ENCODE peak calls at places on chromosomes 1 and 21, in six cellular contexts. H, X, Y, P, G and F are unnamed samples.

GRCh38 chr21:40732243-40732642 is 114.7 kb downstream of the DSCAM start:
- DNase-seq in H (no peak), X (no peak), Y (peak; percentile 3), P (peak; percentile 65), G (no peak), F (no peak)

GRCh38 chr1:39852876-39853275 is 30.4 kb downstream of the TRIT1 start:
- DNase-seq in H (no peak), X (no peak), Y (no peak), P (no peak), G (no peak), F (peak; percentile 89)

GRCh38 chr1:46413596-46413985 is 19.5 kb downstream of the FAAH start:
- DNase-seq in H (no peak), X (peak; percentile 10), Y (no peak), P (no peak), G (peak; percentile 56), F (no peak)

GRCh38 chr1:226557424-226557823 is 8.9 kb downstream of the STUM start:
- DNase-seq in H (no peak), X (no peak), Y (no peak), P (no peak), G (no peak), F (no peak)

GRCh38 chr1:40855513-40855912 is 6.7 kb downstream of the CITED4 start:
- DNase-seq in H (no peak), X (no peak), Y (no peak), P (no peak), G (peak; percentile 31), F (no peak)

GRCh38 chr1:163535807-163536206 is 214.1 kb downstream of the NUF2 start:
- DNase-seq in H (no peak), X (peak; percentile 69), Y (no peak), P (peak; percentile 80), G (no peak), F (no peak)

GRCh38 chr1:177569476-177569875 is 398.7 kb downstream of the BRINP2 start:
- DNase-seq in H (no peak), X (peak; percentile 46), Y (no peak), P (peak; percentile 5), G (no peak), F (no peak)

GRCh38 chr1:31792541-31792940 is 23.3 kb downstream of the SPOCD1 start:
- DNase-seq in H (no peak), X (no peak), Y (no peak), P (no peak), G (no peak), F (no peak)

GRCh38 chr21:22352088-22352487 is 1353.9 kb downstream of the NCAM2 start:
- DNase-seq in H (no peak), X (no peak), Y (no peak), P (no peak), G (no peak), F (no peak)

GRCh38 chr1:19477284-19478240 is 7.8 kb downstream of the CAPZB start:
- DNase-seq in H (no peak), X (no peak), Y (no peak), P (no peak), G (peak; percentile 92), F (no peak)

GRCh38 chr1:18978706-18979105 is 22.2 kb upstream of the IFFO2 start:
- DNase-seq in H (no peak), X (no peak), Y (no peak), P (no peak), G (no peak), F (no peak)

GRCh38 chr1:51170342-51170741 is 65.7 kb upstream of the RNF11 start:
- DNase-seq in H (no peak), X (peak; percentile 92), Y (peak; percentile 70), P (peak; percentile 41), G (no peak), F (peak; percentile 74)

GRCh38 chr1:41848216-41848952 is 70.3 kb downstream of the HIVEP3 start:
- DNase-seq in H (no peak), X (no peak), Y (no peak), P (no peak), G (no peak), F (no peak)

GRCh38 chr1:224058303-224058702 is 55.6 kb upstream of the FBXO28 start:
- DNase-seq in H (no peak), X (peak; percentile 80), Y (no peak), P (no peak), G (no peak), F (no peak)

GRCh38 chr21:32946654-32947053 is 79.1 kb upstream of the OLIG2 start:
- DNase-seq in H (no peak), X (no peak), Y (no peak), P (no peak), G (no peak), F (no peak)

GRCh38 chr1:23370744-23371710 is 1.4 kb upstream of the ZNF436 start:
- DNase-seq in H (peak; percentile 66), X (peak; percentile 34), Y (no peak), P (peak; percentile 19), G (no peak), F (peak; percentile 41)

GRCh38 chr1:211825990-211826389 is 4.6 kb downstream of the LPGAT1 start:
- DNase-seq in H (no peak), X (peak; percentile 75), Y (peak; percentile 14), P (peak; percentile 68), G (no peak), F (no peak)

GRCh38 chr1:151968058-151968457 is 25.6 kb downstream of the S100A10 start:
- DNase-seq in H (no peak), X (peak; percentile 76), Y (no peak), P (peak; percentile 72), G (peak; percentile 32), F (peak; percentile 89)

GRCh38 chr1:155082301-155082940 is 3.8 kb downstream of the EFNA3 start:
- DNase-seq in H (no peak), X (no peak), Y (no peak), P (no peak), G (no peak), F (peak; percentile 86)

GRCh38 chr1:4693891-4694290 is 39.5 kb downstream of the AJAP1 start:
- DNase-seq in H (no peak), X (no peak), Y (no peak), P (no peak), G (no peak), F (no peak)

GRCh38 chr1:189438808-189439207 is 1038.9 kb downstream of the BRINP3 start:
- DNase-seq in H (no peak), X (no peak), Y (no peak), P (no peak), G (no peak), F (no peak)

GRCh38 chr1:88892146-88892877 is 945 bp upstream of the GTF2B start:
- DNase-seq in H (no peak), X (peak; percentile 74), Y (no peak), P (peak; percentile 26), G (no peak), F (no peak)

GRCh38 chr1:165666152-165666551 is 32.2 kb downstream of the ALDH9A1 start:
- DNase-seq in H (no peak), X (peak; percentile 54), Y (peak; percentile 32), P (peak; percentile 78), G (peak; percentile 3), F (no peak)

GRCh38 chr1:18919174-18919905 is 17.0 kb upstream of the ALDH4A1 start:
- DNase-seq in H (no peak), X (no peak), Y (no peak), P (no peak), G (no peak), F (no peak)

GRCh38 chr1:183331095-183331742 is 87.0 kb downstream of the NMNAT2 start:
- DNase-seq in H (no peak), X (no peak), Y (no peak), P (no peak), G (no peak), F (no peak)

GRCh38 chr1:173429517-173430477 is 47.3 kb upstream of the PRDX6 start:
- DNase-seq in H (peak; percentile 95), X (peak; percentile 95), Y (peak; percentile 93), P (peak; percentile 97), G (peak; percentile 79), F (no peak)

GRCh38 chr1:203268901-203269653 is 36.2 kb upstream of the BTG2 start:
- DNase-seq in H (no peak), X (peak; percentile 83), Y (no peak), P (peak; percentile 91), G (peak; percentile 87), F (peak; percentile 44)

GRCh38 chr1:61085191-61086086 is 3.1 kb downstream of the NFIA start:
- DNase-seq in H (no peak), X (no peak), Y (no peak), P (no peak), G (no peak), F (no peak)

GRCh38 chr1:151006331-151007052 is at the start of gene MINDY1:
- DNase-seq in H (peak; percentile 76), X (peak; percentile 87), Y (peak; percentile 70), P (peak; percentile 92), G (peak; percentile 95), F (peak; percentile 82)

GRCh38 chr1:221274373-221274772 is 395.1 kb downstream of the HLX start:
- DNase-seq in H (no peak), X (no peak), Y (no peak), P (no peak), G (no peak), F (no peak)

GRCh38 chr1:246151796-246152434 is 355.2 kb downstream of the SMYD3 start:
- DNase-seq in H (no peak), X (no peak), Y (no peak), P (no peak), G (no peak), F (no peak)

GRCh38 chr1:40315795-40316594 is 1.1 kb downstream of the COL9A2 start:
- DNase-seq in H (peak; percentile 32), X (no peak), Y (no peak), P (no peak), G (no peak), F (no peak)